ENCODE peak calls at places on chromosomes 2 and 18, in eight cellular contexts. P, H, F, E, R, O, I and W are unnamed samples.

GRCh38 chr18:2218101-2218500 is 353.2 kb downstream of the METTL4 start:
- DNase-seq in O (no peak), P (no peak), I (no peak), H (no peak), E (no peak), R (no peak), F (no peak), W (no peak)

GRCh38 chr2:9675369-9676351 is 44.9 kb upstream of the YWHAQ start:
- DNase-seq in R (peak; percentile 74), P (peak; percentile 29), O (no peak), F (no peak), E (no peak), I (no peak), H (peak; percentile 65), W (no peak)

GRCh38 chr2:158457826-158458616 is 1.3 kb downstream of the PKP4 start:
- DNase-seq in R (peak; percentile 13), E (peak; percentile 72), F (peak; percentile 65), O (peak; percentile 25), I (peak; percentile 45), H (peak; percentile 97), P (peak; percentile 82), W (peak; percentile 89)

GRCh38 chr2:123993728-123994323 is 31.3 kb upstream of the CNTNAP5 start:
- DNase-seq in R (no peak), E (no peak), I (peak; percentile 32), F (peak; percentile 5), P (peak; percentile 14), O (no peak), H (peak; percentile 34), W (no peak)

GRCh38 chr18:26747131-26747475 is 118.4 kb downstream of the AQP4 start:
- DNase-seq in F (no peak), R (no peak), E (no peak), I (no peak), O (no peak), P (no peak), H (no peak), W (no peak)

GRCh38 chr18:36514778-36515177 is 217.3 kb downstream of the FHOD3 start:
- DNase-seq in H (peak; percentile 63), I (no peak), E (no peak), P (no peak), F (no peak), R (no peak), O (no peak), W (no peak)

GRCh38 chr2:127951031-127951430 is 65.3 kb upstream of the AMMECR1L start:
- DNase-seq in E (no peak), H (no peak), R (no peak), I (no peak), P (no peak), O (no peak), F (no peak), W (no peak)

GRCh38 chr18:5104246-5104645 is 92.8 kb downstream of the AKAIN1 start:
- DNase-seq in P (no peak), I (no peak), H (peak; percentile 36), E (no peak), R (no peak), O (no peak), F (no peak), W (no peak)

GRCh38 chr2:8575011-8575750 is 106.7 kb upstream of the ID2 start:
- DNase-seq in H (no peak), I (peak; percentile 60), F (peak; percentile 74), E (no peak), R (no peak), P (no peak), O (peak; percentile 40), W (no peak)

GRCh38 chr2:179239838-179240237 is 24.8 kb downstream of the SESTD1 start:
- DNase-seq in H (no peak), F (no peak), R (no peak), I (no peak), E (no peak), O (no peak), P (no peak), W (no peak)

GRCh38 chr18:71008257-71008656 is 719.4 kb downstream of the SOCS6 start:
- DNase-seq in O (no peak), H (no peak), R (no peak), E (no peak), P (no peak), F (no peak), I (no peak), W (no peak)

GRCh38 chr2:222753251-222753824 is 81.9 kb downstream of the MOGAT1 start:
- DNase-seq in O (no peak), E (peak; percentile 41), I (peak; percentile 80), P (no peak), H (no peak), R (no peak), F (no peak), W (no peak)

GRCh38 chr18:54737986-54738385 is 90.3 kb upstream of the RAB27B start:
- DNase-seq in O (no peak), I (no peak), H (no peak), P (no peak), R (peak; percentile 41), F (no peak), E (no peak), W (no peak)

GRCh38 chr18:50374170-50374752 is 585 bp upstream of the SKA1 start:
- DNase-seq in E (no peak), O (no peak), H (no peak), I (no peak), P (no peak), R (no peak), F (no peak), W (no peak)

GRCh38 chr2:241534701-241535375 is 23.7 kb upstream of the BOK start:
- DNase-seq in P (no peak), R (no peak), H (no peak), O (no peak), I (no peak), F (no peak), E (no peak), W (no peak)

GRCh38 chr18:40179647-40180175 is 1775.3 kb upstream of the PIK3C3 start:
- DNase-seq in I (no peak), H (no peak), R (no peak), E (no peak), F (no peak), P (no peak), O (no peak), W (no peak)

GRCh38 chr2:241818943-241819270 is 9.9 kb downstream of the NEU4 start:
- DNase-seq in R (no peak), E (no peak), P (no peak), I (no peak), H (no peak), F (no peak), O (no peak), W (peak; percentile 28)

GRCh38 chr2:176085861-176086771 is 2.4 kb upstream of the EVX2 start:
- DNase-seq in I (peak; percentile 47), P (peak; percentile 30), F (no peak), O (no peak), H (peak; percentile 69), E (no peak), R (peak; percentile 48), W (no peak)

GRCh38 chr18:75923169-75923568 is 495.7 kb upstream of the SMIM21 start:
- DNase-seq in I (no peak), F (no peak), E (peak; percentile 75), R (no peak), O (no peak), H (no peak), P (peak; percentile 9), W (peak; percentile 55)

GRCh38 chr2:136206613-136207012 is 88.7 kb upstream of the CXCR4 start:
- DNase-seq in O (no peak), F (no peak), I (peak; percentile 81), H (no peak), E (no peak), R (no peak), P (no peak), W (no peak)

GRCh38 chr2:132448331-132448730 is 31.7 kb downstream of the GPR39 start:
- DNase-seq in I (no peak), E (peak; percentile 25), F (no peak), P (no peak), O (no peak), R (no peak), H (peak; percentile 12), W (no peak)

GRCh38 chr18:79366177-79367094 is 29.3 kb upstream of the NFATC1 start:
- DNase-seq in I (no peak), O (no peak), R (no peak), F (no peak), P (no peak), H (no peak), E (no peak), W (no peak)

GRCh38 chr2:128535928-128536327 is 217.3 kb upstream of the HS6ST1 start:
- DNase-seq in I (no peak), R (peak; percentile 17), F (no peak), O (no peak), P (peak; percentile 11), E (no peak), H (peak; percentile 55), W (no peak)

GRCh38 chr2:197705912-197706838 is 1.0 kb downstream of the MARS2 start:
- DNase-seq in P (no peak), H (peak; percentile 23), F (peak; percentile 14), E (peak; percentile 26), O (peak; percentile 5), I (no peak), R (no peak), W (no peak)

GRCh38 chr18:80197490-80197889 is 49.8 kb downstream of the PARD6G start:
- DNase-seq in H (no peak), E (no peak), O (no peak), R (no peak), P (no peak), F (no peak), I (no peak), W (no peak)

GRCh38 chr2:1971124-1971523 is 226.8 kb upstream of the PXDN start:
- DNase-seq in F (no peak), O (no peak), R (no peak), P (no peak), I (no peak), E (no peak), H (no peak), W (no peak)

GRCh38 chr18:6069539-6069938 is 174.2 kb upstream of the TMEM200C start:
- DNase-seq in R (no peak), E (no peak), P (no peak), O (no peak), I (no peak), F (no peak), H (no peak), W (no peak)

GRCh38 chr2:240458900-240459391 is 23.5 kb downstream of the GPC1 start:
- DNase-seq in R (no peak), F (no peak), H (no peak), E (peak; percentile 7), P (no peak), O (no peak), I (no peak), W (peak; percentile 45)

GRCh38 chr2:150911766-150912280 is 349.8 kb downstream of the RBM43 start:
- DNase-seq in R (no peak), O (no peak), E (peak; percentile 35), P (peak; percentile 48), F (no peak), H (peak; percentile 4), I (no peak), W (peak; percentile 58)

GRCh38 chr18:36630917-36631316 is 197.9 kb downstream of the TPGS2 start:
- DNase-seq in I (no peak), P (no peak), R (no peak), O (no peak), H (no peak), E (peak; percentile 47), F (no peak), W (no peak)

GRCh38 chr2:236217926-236218325 is 46.3 kb downstream of the ASB18 start:
- DNase-seq in F (no peak), I (no peak), R (no peak), P (no peak), H (no peak), E (no peak), O (no peak), W (no peak)

GRCh38 chr2:129903586-129904425 is 75.7 kb upstream of the RAB6C start:
- DNase-seq in F (no peak), E (no peak), I (peak; percentile 43), O (no peak), H (peak; percentile 39), P (no peak), R (no peak), W (no peak)

GRCh38 chr18:55821219-55821618 is 233.2 kb upstream of the TCF4 start:
- DNase-seq in F (no peak), I (no peak), O (no peak), P (no peak), H (no peak), R (no peak), E (no peak), W (no peak)

GRCh38 chr2:48771241-48772014 is 15.9 kb upstream of the LHCGR start:
- DNase-seq in F (no peak), I (no peak), R (no peak), O (no peak), H (no peak), E (no peak), P (no peak), W (no peak)